ENCODE peak calls at places on chromosomes 6 and 20, in seven cellular contexts. A, T, M, H, U, D and V are unnamed samples.

GRCh38 chr6:73452107-73452461 is at the start of gene CGAS:
- DNase-seq in M (peak), U (no peak), T (no peak), H (peak), D (no peak), A (peak), V (peak)

GRCh38 chr20:62791301-62792181 is 4.7 kb upstream of the MRGBP start:
- DNase-seq in A (peak), T (peak), M (peak), U (peak), D (no peak), H (peak), V (peak)

GRCh38 chr20:1734269-1734858 is 76.8 kb upstream of the SIRPG start:
- DNase-seq in T (no peak), A (no peak), U (no peak), M (peak), D (no peak), H (no peak), V (no peak)

GRCh38 chr6:137820952-137821351 is 46.1 kb upstream of the TNFAIP3 start:
- DNase-seq in A (no peak), D (no peak), T (no peak), H (no peak), U (no peak), M (no peak), V (no peak)

GRCh38 chr6:71886184-71887005 is at the start of gene RIMS1:
- DNase-seq in U (peak), T (no peak), D (no peak), H (peak), A (no peak), M (no peak), V (no peak)

GRCh38 chr6:41298785-41299498 is 12.5 kb upstream of the TREM1 start:
- DNase-seq in M (no peak), D (no peak), A (no peak), H (no peak), T (no peak), U (no peak), V (no peak)

GRCh38 chr20:63682384-63683139 is 13.9 kb upstream of the TNFRSF6B start:
- DNase-seq in H (peak), A (peak), T (peak), U (no peak), M (no peak), D (no peak), V (peak)

GRCh38 chr20:48601798-48602197 is 226.0 kb downstream of the PREX1 start:
- DNase-seq in H (peak), D (no peak), U (no peak), A (no peak), M (no peak), T (no peak), V (no peak)

GRCh38 chr6:151071295-151071694 is 168.5 kb upstream of the AKAP12 start:
- DNase-seq in H (no peak), T (no peak), M (no peak), U (no peak), D (peak), A (no peak), V (no peak)

GRCh38 chr6:42142118-42142835 is at the start of gene C6orf132:
- DNase-seq in U (peak), M (peak), H (no peak), T (no peak), D (no peak), A (no peak), V (peak)

GRCh38 chr6:145948328-145948727 is 15.8 kb downstream of the SHPRH start:
- DNase-seq in T (no peak), A (no peak), M (no peak), D (no peak), U (no peak), H (no peak), V (no peak)

GRCh38 chr6:27133281-27134227 is 113.9 kb upstream of the PRSS16 start:
- DNase-seq in T (peak), H (peak), A (peak), M (peak), D (no peak), U (no peak), V (peak)

GRCh38 chr6:46652603-46653438 is at the start of the genes CYP39A1 and SLC25A27:
- DNase-seq in A (peak), M (peak), H (peak), D (peak), U (peak), T (peak), V (peak)

GRCh38 chr6:134870677-134871498 is 79.0 kb downstream of the ALDH8A1 start:
- DNase-seq in A (no peak), H (no peak), D (no peak), U (no peak), M (no peak), T (no peak), V (peak)

GRCh38 chr6:113936093-113936934 is 34.6 kb downstream of the HDAC2 start:
- DNase-seq in U (peak), T (peak), M (peak), A (peak), H (peak), D (no peak), V (no peak)

GRCh38 chr6:113813207-113813606 is 43.9 kb upstream of the MARCKS start:
- DNase-seq in D (no peak), A (no peak), M (no peak), U (no peak), H (no peak), T (no peak), V (no peak)

GRCh38 chr6:149217466-149217888 is 100.0 kb upstream of the TAB2 start:
- DNase-seq in M (no peak), H (no peak), T (peak), U (no peak), D (no peak), A (no peak), V (no peak)

GRCh38 chr6:32845381-32845884 is 1.6 kb upstream of the PSMB8 start:
- DNase-seq in T (no peak), D (peak), A (no peak), M (peak), H (peak), U (no peak), V (peak)

GRCh38 chr20:56778765-56779195 is 149.7 kb downstream of the TFAP2C start:
- DNase-seq in M (no peak), D (no peak), A (no peak), U (peak), H (peak), T (no peak), V (no peak)

GRCh38 chr6:98787961-98788360 is 46.4 kb upstream of the POU3F2 start:
- DNase-seq in A (no peak), D (no peak), H (no peak), T (no peak), U (peak), M (no peak), V (no peak)

GRCh38 chr6:125585470-125585869 is 164.0 kb upstream of the HEY2 start:
- DNase-seq in T (no peak), D (no peak), M (no peak), H (no peak), U (no peak), A (no peak), V (no peak)

GRCh38 chr6:126258150-126258549 is 81.8 kb upstream of the CENPW start:
- DNase-seq in D (no peak), T (no peak), A (no peak), M (no peak), U (no peak), H (no peak), V (no peak)

GRCh38 chr6:43125555-43125954 is 45.5 kb upstream of the SRF start:
- DNase-seq in T (no peak), M (no peak), A (no peak), H (no peak), D (no peak), U (no peak), V (no peak)

GRCh38 chr6:127971945-127972391 is 71.1 kb upstream of the THEMIS start:
- DNase-seq in U (no peak), T (no peak), M (no peak), H (no peak), A (peak), D (no peak), V (no peak)

GRCh38 chr6:19837511-19838441 is 606 bp downstream of the ID4 start:
- DNase-seq in U (peak), T (no peak), M (no peak), H (no peak), A (no peak), D (no peak), V (peak)

DNA sequence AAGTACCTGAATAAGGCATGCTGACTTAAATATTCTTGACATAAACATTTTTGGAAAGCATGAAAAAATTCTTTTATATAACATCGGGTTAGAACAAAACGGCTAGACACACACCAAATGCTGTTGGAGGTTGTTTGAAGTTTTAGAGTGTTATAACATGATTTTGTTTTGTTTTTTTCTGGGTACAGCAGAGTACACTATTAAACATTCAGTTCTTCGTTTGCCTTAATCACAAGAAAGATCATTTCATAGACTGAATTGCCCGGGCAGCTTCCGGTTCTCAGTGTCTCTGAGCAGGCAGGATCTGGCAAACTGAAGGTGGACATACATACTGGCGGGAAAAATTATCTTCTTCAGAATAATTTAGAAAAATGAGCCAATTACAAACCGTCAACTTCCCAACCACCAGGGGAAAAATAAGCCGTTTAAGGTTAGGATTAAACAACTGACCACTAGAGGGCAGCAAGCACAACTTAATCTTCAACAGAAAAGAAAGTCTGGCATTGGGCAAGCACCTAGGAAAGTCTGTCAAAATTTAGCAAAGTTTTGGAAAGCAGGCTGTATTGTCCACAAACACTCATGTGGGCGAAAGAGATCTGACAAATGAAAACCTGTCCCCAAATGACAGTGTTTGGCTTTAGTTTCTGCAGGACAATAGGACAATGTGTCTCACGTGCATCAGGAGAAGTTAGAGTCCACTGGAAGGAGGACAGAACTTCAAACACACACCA is 15.0 kb downstream of the ZNF217 start:
- DNase-seq in D (no peak), A (no peak), U (peak), H (no peak), T (peak), M (peak), V (peak)
- TF ChIP-seq POLR2AphosphoS5 in D (no peak), A (peak), U (peak), H (no peak), T (no peak), M (no peak), V (peak)

GRCh38 chr6:16491666-16492322 is 253.4 kb downstream of the GMPR start:
- DNase-seq in A (no peak), T (no peak), H (no peak), M (no peak), U (no peak), D (no peak), V (no peak)

GRCh38 chr6:16493112-16493511 is 254.7 kb downstream of the GMPR start:
- DNase-seq in T (no peak), D (no peak), A (no peak), U (no peak), M (peak), H (no peak), V (peak)

GRCh38 chr6:16487953-16488674 is 249.7 kb downstream of the GMPR start:
- DNase-seq in H (no peak), M (no peak), A (no peak), T (no peak), U (no peak), D (no peak), V (no peak)

GRCh38 chr6:16486661-16487060 is 248.3 kb downstream of the GMPR start:
- DNase-seq in T (no peak), H (no peak), U (no peak), D (no peak), A (no peak), M (no peak), V (no peak)

GRCh38 chr6:16488813-16489212 is 250.4 kb downstream of the GMPR start:
- DNase-seq in T (no peak), A (no peak), U (no peak), D (no peak), M (no peak), H (no peak), V (no peak)
- H3K4me3 ChIP-seq in T (no peak), A (no peak), U (no peak), D (no peak), M (no peak), H (no peak), V (no peak)

DNA sequence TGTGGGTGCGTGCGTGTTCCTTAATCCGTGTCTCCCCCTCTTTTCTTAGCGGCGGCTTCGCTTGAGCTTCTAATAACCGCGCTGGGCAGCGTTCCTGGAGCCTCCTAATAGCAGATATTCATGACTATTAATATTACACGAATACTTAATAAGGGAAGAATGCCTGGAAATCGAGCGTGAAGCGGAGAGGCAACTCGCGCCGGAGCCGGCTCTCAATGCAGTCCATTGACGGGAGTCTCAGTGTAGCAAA is 3.0 kb downstream of the TFAP2A start:
- DNase-seq in T (no peak), D (no peak), A (no peak), U (no peak), H (peak), M (no peak), V (no peak)
- TF ChIP-seq POLR2AphosphoS5 in T (no peak), D (no peak), A (no peak), U (no peak), H (no peak), M (no peak), V (no peak)

DNA sequence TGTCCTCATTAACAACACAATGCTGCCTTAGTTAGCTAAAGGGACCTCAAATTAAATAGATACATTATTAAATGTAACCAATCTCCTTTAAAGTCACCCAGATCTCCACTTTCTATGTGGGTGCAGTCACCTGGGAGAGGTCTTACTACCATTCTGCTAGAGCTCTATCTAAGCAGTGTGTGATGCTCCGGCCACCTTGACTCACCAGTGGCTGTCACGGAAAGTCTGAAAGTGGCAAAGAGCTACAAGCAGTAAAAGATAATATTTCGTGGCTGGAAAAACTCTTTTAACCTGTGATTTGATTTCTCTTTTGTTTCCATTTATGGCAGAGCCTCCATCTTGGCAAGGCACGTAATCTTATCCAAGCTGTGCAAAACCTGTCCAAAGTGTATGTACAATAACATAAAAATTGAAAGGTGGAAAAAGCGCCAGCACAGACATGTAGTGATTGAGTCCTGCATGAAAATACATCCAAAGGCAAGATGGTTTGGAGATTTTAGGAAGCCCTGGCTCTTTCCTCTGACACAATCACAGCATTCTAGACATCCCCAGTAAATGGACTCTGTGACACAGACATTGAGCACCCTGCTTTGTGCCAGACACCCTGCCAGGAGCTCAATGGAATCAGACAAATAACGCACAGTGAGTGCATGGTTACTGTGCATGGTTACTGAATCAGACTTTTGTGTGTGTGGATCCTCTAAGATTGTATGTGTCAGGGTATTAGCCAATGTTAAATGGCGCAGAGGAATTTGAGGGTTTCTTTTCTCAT is 116.6 kb downstream of the ADAT2 start:
- DNase-seq in D (no peak), M (no peak), T (no peak), U (no peak), A (no peak), H (no peak), V (no peak)
- H3K4me3 ChIP-seq in D (no peak), M (no peak), T (no peak), U (no peak), A (no peak), H (no peak), V (no peak)

DNA sequence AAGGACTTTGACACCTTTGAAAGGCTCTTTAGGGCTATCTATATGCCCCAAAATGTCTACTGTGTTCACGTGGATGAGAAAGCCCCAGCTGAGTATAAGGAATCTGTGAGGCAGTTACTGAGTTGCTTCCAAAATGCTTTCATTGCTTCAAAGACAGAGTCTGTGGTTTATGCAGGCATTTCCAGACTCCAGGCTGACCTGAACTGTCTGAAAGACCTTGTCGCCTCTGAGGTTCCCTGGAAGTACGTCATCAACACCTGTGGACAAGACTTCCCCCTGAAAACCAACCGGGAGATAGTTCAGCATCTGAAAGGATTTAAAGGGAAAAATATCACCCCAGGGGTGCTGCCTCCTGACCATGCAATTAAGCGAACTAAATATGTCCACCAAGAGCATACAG is 65.2 kb downstream of the GCNT2 start:
- DNase-seq in T (no peak), U (no peak), H (no peak), A (no peak), M (no peak), D (no peak), V (no peak)
- TF ChIP-seq POLR2AphosphoS5 in T (no peak), U (no peak), H (no peak), A (no peak), M (no peak), D (no peak), V (no peak)

GRCh38 chr6:109383438-109383940 is 1.2 kb upstream of the CD164 start:
- DNase-seq in T (no peak), M (no peak), D (no peak), U (no peak), A (no peak), H (no peak), V (no peak)
- H3K4me3 ChIP-seq in T (peak), M (peak), D (peak), U (peak), A (peak), H (peak), V (peak)

DNA sequence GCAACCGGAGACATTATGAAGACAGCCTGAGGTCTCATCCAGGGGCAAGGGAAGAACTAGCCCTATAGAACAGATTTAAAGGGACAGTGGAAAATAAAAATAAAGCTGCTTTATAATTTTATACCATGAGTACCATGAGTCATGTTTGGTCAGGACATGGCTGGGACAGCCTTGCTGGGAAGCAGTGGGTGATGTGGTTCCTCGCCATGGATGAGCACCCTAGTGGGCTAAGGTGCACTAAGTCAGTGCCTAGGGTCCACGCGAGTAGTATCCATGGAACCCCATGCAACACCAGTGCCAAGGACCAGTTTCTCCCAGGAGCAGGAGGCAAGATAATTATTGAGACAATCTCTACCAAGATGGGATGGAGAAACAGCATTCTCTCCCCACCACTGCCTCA is 33.4 kb upstream of the ELMO2 start:
- DNase-seq in U (no peak), D (no peak), H (no peak), T (no peak), M (no peak), A (no peak), V (no peak)
- TF ChIP-seq POLR2AphosphoS5 in U (no peak), D (no peak), H (no peak), T (no peak), M (no peak), A (no peak), V (no peak)

GRCh38 chr6:38443750-38444149 is 196.0 kb downstream of the BTBD9 start:
- DNase-seq in U (peak), T (no peak), D (no peak), H (no peak), A (no peak), M (peak), V (no peak)

GRCh38 chr6:38445321-38445720 is 194.4 kb downstream of the BTBD9 start:
- DNase-seq in H (no peak), D (no peak), U (no peak), A (no peak), T (no peak), M (no peak), V (no peak)

GRCh38 chr6:38438097-38438496 is 201.6 kb downstream of the BTBD9 start:
- DNase-seq in A (no peak), D (no peak), T (no peak), U (no peak), M (no peak), H (no peak), V (no peak)

GRCh38 chr6:38445912-38446311 is 193.8 kb downstream of the BTBD9 start:
- DNase-seq in D (no peak), M (no peak), H (no peak), T (no peak), U (no peak), A (no peak), V (no peak)

DNA sequence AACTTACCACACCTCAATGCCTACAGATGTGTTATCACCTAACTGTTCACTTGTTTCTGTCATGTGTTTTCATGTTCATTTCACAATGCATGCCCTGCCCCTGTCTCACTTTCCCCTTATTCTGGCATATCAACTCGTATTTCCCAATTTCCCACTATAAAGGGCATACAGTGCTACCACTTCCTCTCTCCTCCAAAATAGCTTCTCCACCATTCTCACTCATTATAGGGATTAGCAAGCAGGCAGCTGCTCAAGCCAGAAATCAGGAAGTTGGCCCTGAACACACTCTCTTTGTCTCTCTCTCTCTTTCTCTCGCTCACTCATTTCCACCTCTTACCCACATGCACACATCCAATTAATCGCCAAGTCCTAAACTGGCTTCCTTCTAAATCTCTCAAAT is 196.4 kb downstream of the BTBD9 start:
- DNase-seq in D (no peak), A (no peak), H (no peak), T (no peak), U (no peak), M (peak), V (no peak)
- H3K4me3 ChIP-seq in D (no peak), A (no peak), H (no peak), T (no peak), U (no peak), M (no peak), V (no peak)

GRCh38 chr20:23127506-23128279 is 41.6 kb upstream of the CD93 start:
- DNase-seq in T (no peak), D (no peak), M (no peak), A (no peak), U (no peak), H (peak), V (no peak)

GRCh38 chr20:23125159-23125558 is 39.0 kb upstream of the CD93 start:
- DNase-seq in T (no peak), H (no peak), A (no peak), U (no peak), D (no peak), M (peak), V (no peak)

GRCh38 chr20:23126281-23127061 is 40.3 kb upstream of the CD93 start:
- DNase-seq in D (no peak), H (peak), U (no peak), M (peak), T (no peak), A (no peak), V (no peak)

GRCh38 chr20:23123886-23124285 is 37.8 kb upstream of the CD93 start:
- DNase-seq in U (no peak), H (no peak), A (no peak), M (no peak), T (no peak), D (no peak), V (no peak)

GRCh38 chr20:23125625-23126191 is 39.6 kb upstream of the CD93 start:
- DNase-seq in D (no peak), T (no peak), H (peak), U (no peak), M (peak), A (no peak), V (peak)
- TF ChIP-seq POLR2AphosphoS5 in D (no peak), T (no peak), H (no peak), U (no peak), M (peak), A (no peak), V (no peak)